ENCODE peak calls at places on chromosomes 7 and 10, in nine cellular contexts. G is kidney; L is psoas muscle; C is cardiac muscle cell; D is A549; M is OCI-LY7; R is heart left ventricle; H is Karpas-422; O is naive thymus-derived CD4-positive, alpha-beta T cell. F is an unnamed sample. For H3K4me1 and H3K9me3, the result is how much of the 10 kb centered on the place peaks cover.

GRCh38 chr10:91412688-91413087 is 2.5 kb downstream of the HECTD2 start:
- DNase-seq in O (no peak), D (no peak), C (no peak), R (no peak), L (no peak), H (no peak), G (no peak), M (no peak), F (no peak)

GRCh38 chr7:118878336-118878735 is 653.8 kb downstream of the ANKRD7 start:
- DNase-seq in O (no peak), H (no peak), M (no peak), L (no peak), R (no peak), D (no peak), G (no peak), C (peak), F (no peak)

GRCh38 chr10:117132751-117133231 is 5.3 kb downstream of the VAX1 start:
- DNase-seq in R (no peak), L (no peak), M (no peak), C (peak), O (no peak), D (no peak), G (no peak), H (no peak), F (no peak)

GRCh38 chr10:103748020-103748419 is 107.4 kb downstream of the SH3PXD2A start:
- DNase-seq in C (no peak), D (no peak), R (no peak), H (no peak), M (no peak), G (no peak), L (no peak), O (no peak), F (no peak)

GRCh38 chr7:37089972-37090371 is 358.7 kb downstream of the ELMO1 start:
- DNase-seq in M (no peak), C (no peak), L (no peak), D (no peak), G (no peak), H (no peak), O (no peak), R (no peak), F (no peak)

GRCh38 chr10:113087082-113088029 is 137.3 kb downstream of the TCF7L2 start:
- DNase-seq in R (peak), G (peak), O (no peak), M (no peak), C (no peak), H (no peak), D (peak), L (no peak), F (no peak)

GRCh38 chr10:6567203-6567703 is 12.8 kb downstream of the PRKCQ start:
- DNase-seq in D (no peak), M (no peak), R (no peak), H (no peak), O (no peak), G (no peak), C (no peak), L (no peak), F (no peak)

GRCh38 chr7:28178537-28178936 is 2.1 kb downstream of the JAZF1 start:
- DNase-seq in M (no peak), D (no peak), G (no peak), O (no peak), L (no peak), C (no peak), H (no peak), R (no peak), F (no peak)

GRCh38 chr10:112952282-112952991 is 2.4 kb downstream of the TCF7L2 start:
- DNase-seq in O (no peak), D (peak), R (peak), L (peak), H (no peak), C (peak), G (peak), M (no peak), F (no peak)

GRCh38 chr7:159099217-159099655 is 45.4 kb downstream of the VIPR2 start:
- DNase-seq in G (no peak), H (no peak), R (peak), L (peak), M (no peak), C (no peak), D (no peak), O (no peak), F (no peak)

GRCh38 chr10:79239930-79240713 is 107.1 kb upstream of the PPIF start:
- DNase-seq in L (no peak), O (no peak), R (no peak), H (no peak), C (peak), D (no peak), M (no peak), G (peak), F (no peak)

DNA sequence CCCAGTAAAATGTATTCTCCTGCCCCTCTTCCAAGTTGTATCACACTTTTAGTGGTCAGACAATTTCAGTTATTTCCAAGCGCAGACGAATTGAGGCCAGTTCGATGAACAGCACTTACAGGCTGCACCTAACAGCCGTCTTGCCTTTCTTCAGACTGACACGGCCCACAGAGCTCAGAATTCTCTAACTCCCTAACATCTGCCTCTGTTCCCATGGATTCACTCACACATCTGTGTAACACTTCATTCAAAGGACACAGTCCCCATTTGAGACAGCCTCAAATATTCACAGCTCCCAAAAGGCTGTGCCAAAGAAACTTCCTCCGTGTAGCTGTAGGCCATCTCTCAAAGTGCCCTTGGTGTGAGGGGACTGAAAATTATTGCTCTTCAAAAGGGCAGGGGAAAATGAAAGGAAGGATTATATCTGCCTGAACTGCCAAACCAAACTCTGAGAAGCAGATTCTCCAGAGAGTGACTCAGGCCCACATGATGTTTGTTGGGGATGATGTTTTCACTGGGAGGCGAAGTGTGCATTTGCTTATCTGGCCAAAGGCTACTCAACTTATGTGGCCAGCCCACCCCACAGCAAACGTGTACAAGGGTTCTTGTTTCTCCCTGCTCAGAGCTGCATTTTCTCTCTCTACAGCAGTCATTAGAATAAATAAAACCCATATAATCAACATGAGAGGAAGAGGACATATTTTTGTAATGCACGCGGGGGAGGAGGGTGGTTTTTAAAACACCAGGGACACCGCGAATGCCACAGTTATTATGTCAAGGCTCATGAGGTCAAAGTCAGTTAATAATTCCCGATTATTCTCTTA is 302.4 kb upstream of the NFE2L3 start:
- DNase-seq in H (no peak), M (no peak), C (no peak), O (no peak), G (no peak), R (peak), L (no peak), D (peak), F (no peak)
- H3K4me1 ChIP-seq in H (under half), M (under half), C (half or more), O (under half), G (under half), R (under half), L (half or more), D (half or more), F (under half)

GRCh38 chr10:43727935-43728334 is 79.3 kb upstream of the ZNF32 start:
- DNase-seq in L (no peak), H (no peak), D (no peak), G (no peak), O (no peak), M (no peak), R (no peak), C (no peak), F (no peak)

GRCh38 chr10:43731486-43731885 is 82.8 kb upstream of the ZNF32 start:
- DNase-seq in D (no peak), C (no peak), O (no peak), M (no peak), R (no peak), H (no peak), L (no peak), G (no peak), F (no peak)

DNA sequence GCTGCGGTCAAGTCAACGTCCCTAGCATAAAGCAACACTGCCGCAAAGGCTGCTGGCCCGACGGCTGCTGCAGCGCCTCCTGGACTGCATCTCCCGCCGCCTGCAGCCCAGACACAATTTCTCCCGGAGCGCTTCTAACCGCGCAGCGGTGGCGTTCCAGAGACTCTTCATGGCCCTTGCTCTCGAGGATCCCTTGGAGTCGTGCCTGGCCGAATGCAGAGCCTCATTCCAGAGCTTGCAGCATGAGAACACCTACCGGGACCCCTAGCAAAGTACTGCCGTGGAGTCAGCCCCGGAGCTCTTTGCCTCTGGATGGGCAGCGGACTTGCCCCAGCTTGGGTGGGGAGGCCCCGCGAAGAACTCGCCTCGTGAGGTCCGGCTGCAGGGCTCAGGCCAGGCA is 79.7 kb upstream of the ZNF32 start:
- DNase-seq in C (no peak), M (no peak), H (no peak), G (no peak), L (no peak), D (no peak), R (no peak), O (no peak), F (no peak)
- H3K9me3 ChIP-seq in C (under half), M (under half), H (under half), G (under half), L (under half), D (under half), R (half or more), O (under half), F (under half)

DNA sequence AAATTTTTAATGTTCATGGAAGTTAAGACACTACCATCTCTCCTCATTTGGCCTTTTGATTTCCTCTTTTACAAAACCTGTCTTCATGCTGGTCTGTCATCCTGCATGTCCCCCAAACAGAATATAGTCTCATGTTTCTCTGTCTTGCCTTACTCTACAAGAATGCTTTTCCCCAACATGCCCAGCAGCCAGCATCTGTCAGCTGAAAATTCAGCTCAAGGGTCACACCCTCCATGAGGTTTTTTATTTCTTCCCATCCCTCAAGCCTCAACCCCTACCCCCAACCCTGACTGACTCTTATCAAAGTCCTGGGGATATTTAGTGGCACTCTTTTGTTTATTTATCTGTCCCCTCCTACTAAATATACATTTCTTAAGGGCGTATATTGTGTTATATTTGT is 202.0 kb downstream of the ANK3 start:
- DNase-seq in M (no peak), C (no peak), D (no peak), H (no peak), L (no peak), R (no peak), O (no peak), G (no peak), F (no peak)
- H3K4me1 ChIP-seq in M (under half), C (under half), D (under half), H (under half), L (under half), R (under half), O (under half), G (under half), F (under half)

GRCh38 chr7:67590649-67591048 is 594.0 kb downstream of the TYW1 start:
- DNase-seq in C (no peak), G (no peak), M (no peak), R (no peak), L (no peak), D (no peak), O (no peak), H (no peak), F (no peak)

GRCh38 chr7:67593807-67594206 is 597.2 kb downstream of the TYW1 start:
- DNase-seq in G (no peak), C (no peak), D (no peak), L (no peak), M (no peak), O (no peak), H (no peak), R (no peak), F (no peak)

GRCh38 chr7:67589178-67589577 is 592.5 kb downstream of the TYW1 start:
- DNase-seq in G (no peak), R (no peak), M (no peak), H (no peak), L (no peak), D (no peak), O (no peak), C (no peak), F (no peak)

DNA sequence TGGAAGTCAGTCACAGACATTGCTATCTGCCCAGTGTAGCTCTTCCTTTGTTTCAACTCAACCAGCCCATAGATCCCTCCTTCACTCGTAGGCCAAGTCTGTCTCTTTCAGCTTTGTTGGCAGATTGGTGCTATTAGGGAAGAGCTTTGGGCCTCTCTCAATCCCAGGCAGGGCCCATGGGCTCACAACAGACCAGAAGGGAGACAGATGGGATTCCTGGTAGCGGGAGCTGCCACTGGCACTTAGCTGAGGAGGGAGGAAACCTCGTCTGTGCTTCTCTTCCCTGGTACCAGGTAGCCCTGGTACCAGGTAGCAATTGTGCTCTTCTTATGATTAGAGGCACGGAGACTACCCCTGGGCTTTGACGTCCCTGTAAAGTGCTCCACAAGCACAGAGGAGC is 592.0 kb downstream of the TYW1 start:
- DNase-seq in L (no peak), R (no peak), H (no peak), M (no peak), G (no peak), D (no peak), C (no peak), O (no peak), F (no peak)
- H3K9me3 ChIP-seq in L (under half), R (under half), H (under half), M (under half), G (under half), D (under half), C (under half), O (under half), F (under half)

GRCh38 chr7:150957119-150958020 is 20.8 kb downstream of the KCNH2 start:
- DNase-seq in G (no peak), L (no peak), O (no peak), M (no peak), R (no peak), H (no peak), D (no peak), C (no peak), F (no peak)

GRCh38 chr7:150956395-150957118 is 21.6 kb downstream of the KCNH2 start:
- DNase-seq in O (no peak), R (no peak), L (no peak), D (no peak), M (no peak), G (no peak), H (no peak), C (no peak), F (no peak)

GRCh38 chr7:150959739-150960734 is 18.1 kb downstream of the KCNH2 start:
- DNase-seq in H (no peak), C (no peak), L (no peak), M (no peak), G (no peak), O (no peak), D (no peak), R (no peak), F (no peak)

GRCh38 chr7:150958603-150959002 is 19.5 kb downstream of the KCNH2 start:
- DNase-seq in G (no peak), C (no peak), R (no peak), L (no peak), D (no peak), M (no peak), O (no peak), H (no peak), F (no peak)

GRCh38 chr7:150958071-150958552 is 20.0 kb downstream of the KCNH2 start:
- DNase-seq in H (no peak), C (no peak), O (no peak), L (no peak), M (no peak), D (no peak), G (no peak), R (no peak), F (no peak)
- H3K4me1 ChIP-seq in H (under half), C (half or more), O (under half), L (under half), M (under half), D (under half), G (under half), R (under half), F (under half)

DNA sequence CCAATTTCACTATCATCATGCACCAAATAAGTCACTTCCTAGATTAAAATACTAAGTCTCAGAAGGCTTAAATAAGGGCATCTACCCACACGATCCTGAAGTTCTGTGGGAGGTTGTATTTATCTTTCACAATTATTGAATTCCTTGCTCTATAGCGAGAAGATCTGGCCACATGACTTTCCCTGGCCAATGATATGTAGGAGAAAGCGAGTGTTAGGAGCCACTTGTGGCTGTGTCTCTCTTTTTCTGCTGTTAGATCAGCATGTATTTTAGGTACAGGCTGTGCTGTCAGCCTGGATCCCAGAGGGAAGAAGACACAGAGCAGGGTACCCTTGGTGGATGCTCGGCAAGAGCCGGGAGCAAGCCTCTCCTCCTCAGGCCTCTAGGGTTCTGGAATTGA is 131.3 kb upstream of the DPP6 start:
- DNase-seq in C (no peak), D (no peak), H (no peak), O (no peak), R (no peak), G (no peak), M (no peak), L (no peak), F (no peak)
- H3K9me3 ChIP-seq in C (under half), D (under half), H (under half), O (under half), R (under half), G (under half), M (under half), L (under half), F (under half)

DNA sequence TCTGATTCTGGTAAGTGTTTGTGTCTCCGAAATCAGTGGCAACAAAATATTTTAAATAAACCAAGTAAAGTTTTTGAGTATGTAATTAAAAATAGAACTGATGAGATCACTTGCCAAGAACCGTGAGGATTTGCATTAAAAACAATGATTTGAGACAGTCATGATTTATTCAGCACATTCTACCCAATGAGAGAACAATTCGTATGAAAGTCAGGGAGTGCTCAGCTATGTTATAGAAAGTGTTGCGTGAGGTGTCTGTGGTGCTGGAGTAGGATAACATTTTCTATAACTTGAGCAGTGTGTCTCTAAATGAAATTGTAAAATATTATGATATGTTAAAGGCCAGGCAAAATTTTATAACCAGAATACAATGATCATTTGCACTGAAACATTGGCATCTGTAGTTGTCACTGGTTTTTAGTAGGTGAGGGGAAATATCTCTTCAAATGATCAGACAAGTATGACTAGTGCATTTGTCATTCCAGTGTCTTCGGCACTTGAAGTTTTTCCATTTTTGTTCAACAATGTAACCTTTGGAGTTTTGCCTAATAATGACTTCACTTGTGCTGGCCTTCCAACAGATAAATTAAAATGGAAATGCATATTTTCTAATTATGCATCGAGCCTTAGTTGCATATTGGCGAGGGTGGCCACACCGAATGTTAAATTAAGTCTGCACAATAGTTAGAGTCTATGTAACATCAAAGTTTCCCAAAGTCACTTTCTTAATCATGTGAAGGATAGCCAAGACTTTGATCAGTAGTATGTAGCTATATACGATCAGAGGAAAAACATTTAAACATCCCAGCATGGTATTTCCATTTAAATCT is 335.9 kb downstream of the GFRA1 start:
- DNase-seq in M (no peak), G (no peak), H (no peak), D (no peak), C (no peak), O (no peak), L (no peak), R (no peak), F (no peak)
- H3K4me1 ChIP-seq in M (under half), G (under half), H (under half), D (under half), C (under half), O (under half), L (under half), R (under half), F (under half)